ENCODE peak calls at places on chromosome X, in six cellular contexts. One of them, this sample, is unnamed.

GRCh38 chrX:101693476-101693875 is 33.8 kb upstream of the ARMCX2 start:
- DNase-seq in HEK293T: no peak
- DNase-seq in BE2C: no peak
- DNase-seq in left colon: no peak
- DNase-seq in T47D: no peak
- DNase-seq in HCT116: no peak
- DNase-seq in this sample: no peak

GRCh38 chrX:2327423-2327822 is 173.4 kb downstream of the DHRSX start:
- DNase-seq in left colon: no peak
- DNase-seq in HCT116: no peak
- DNase-seq in T47D: no peak
- DNase-seq in HEK293T: no peak
- DNase-seq in BE2C: no peak
- DNase-seq in this sample: no peak

GRCh38 chrX:113929004-113929403 is 654.9 kb upstream of the HTR2C start:
- DNase-seq in BE2C: peak
- DNase-seq in HCT116: peak
- DNase-seq in HEK293T: peak
- DNase-seq in T47D: peak
- DNase-seq in left colon: no peak
- DNase-seq in this sample: peak

GRCh38 chrX:39757971-39758370 is 339.8 kb downstream of the BCOR start:
- DNase-seq in HCT116: no peak
- DNase-seq in left colon: no peak
- DNase-seq in T47D: no peak
- DNase-seq in BE2C: no peak
- DNase-seq in HEK293T: no peak
- DNase-seq in this sample: no peak

GRCh38 chrX:2450681-2451080 is 50.1 kb downstream of the DHRSX start:
- DNase-seq in left colon: no peak
- DNase-seq in HEK293T: no peak
- DNase-seq in T47D: no peak
- DNase-seq in BE2C: no peak
- DNase-seq in HCT116: no peak
- DNase-seq in this sample: no peak

GRCh38 chrX:15906544-15906943 is 51.9 kb upstream of the AP1S2 start:
- DNase-seq in T47D: no peak
- DNase-seq in left colon: no peak
- DNase-seq in BE2C: no peak
- DNase-seq in HEK293T: no peak
- DNase-seq in HCT116: no peak
- DNase-seq in this sample: no peak

GRCh38 chrX:147570483-147570882 is 341.2 kb upstream of the FMR1 start:
- DNase-seq in BE2C: no peak
- DNase-seq in HEK293T: no peak
- DNase-seq in T47D: no peak
- DNase-seq in HCT116: no peak
- DNase-seq in left colon: no peak
- DNase-seq in this sample: no peak

GRCh38 chrX:76148753-76149152 is 24.1 kb upstream of the PBDC1 start:
- DNase-seq in HCT116: no peak
- DNase-seq in T47D: no peak
- DNase-seq in left colon: no peak
- DNase-seq in HEK293T: no peak
- DNase-seq in BE2C: peak
- DNase-seq in this sample: peak

GRCh38 chrX:130060122-130061069 is 49.9 kb downstream of the ELF4 start:
- DNase-seq in T47D: peak
- DNase-seq in HEK293T: peak
- DNase-seq in BE2C: peak
- DNase-seq in left colon: peak
- DNase-seq in HCT116: peak
- DNase-seq in this sample: peak

GRCh38 chrX:47093248-47093647 is 15.0 kb downstream of the RGN start:
- DNase-seq in BE2C: peak
- DNase-seq in left colon: no peak
- DNase-seq in HEK293T: no peak
- DNase-seq in HCT116: peak
- DNase-seq in T47D: peak
- DNase-seq in this sample: peak

GRCh38 chrX:12379666-12380065 is 241.4 kb downstream of the FRMPD4 start:
- DNase-seq in BE2C: no peak
- DNase-seq in HEK293T: no peak
- DNase-seq in HCT116: no peak
- DNase-seq in left colon: no peak
- DNase-seq in T47D: no peak
- DNase-seq in this sample: no peak

GRCh38 chrX:148385471-148385870 is 114.9 kb upstream of the AFF2 start:
- DNase-seq in HCT116: no peak
- DNase-seq in T47D: no peak
- DNase-seq in BE2C: no peak
- DNase-seq in HEK293T: no peak
- DNase-seq in left colon: no peak
- DNase-seq in this sample: no peak

GRCh38 chrX:42948723-42949122 is 170.8 kb upstream of the PPP1R2C start:
- DNase-seq in HCT116: no peak
- DNase-seq in T47D: no peak
- DNase-seq in BE2C: no peak
- DNase-seq in HEK293T: no peak
- DNase-seq in left colon: no peak
- DNase-seq in this sample: no peak

GRCh38 chrX:109782994-109783711 is 50.1 kb upstream of the ACSL4 start:
- DNase-seq in left colon: no peak
- DNase-seq in HCT116: no peak
- DNase-seq in T47D: no peak
- DNase-seq in HEK293T: no peak
- DNase-seq in BE2C: no peak
- DNase-seq in this sample: peak

GRCh38 chrX:44314259-44314734 is 29.2 kb downstream of the EFHC2 start:
- DNase-seq in BE2C: peak
- DNase-seq in HEK293T: no peak
- DNase-seq in T47D: no peak
- DNase-seq in left colon: no peak
- DNase-seq in HCT116: no peak
- DNase-seq in this sample: peak

GRCh38 chrX:19373034-19373891 is 29.5 kb downstream of the PDHA1 start:
- DNase-seq in HEK293T: no peak
- DNase-seq in T47D: no peak
- DNase-seq in left colon: no peak
- DNase-seq in HCT116: no peak
- DNase-seq in BE2C: no peak
- DNase-seq in this sample: no peak

GRCh38 chrX:30513284-30513683 is 64.3 kb downstream of the TASL start:
- DNase-seq in BE2C: no peak
- DNase-seq in HEK293T: no peak
- DNase-seq in T47D: no peak
- DNase-seq in HCT116: no peak
- DNase-seq in left colon: no peak
- DNase-seq in this sample: peak